ENCODE peak calls at places on chromosomes 12 and 14, in nine cellular contexts. R is testis; Q is CD4-positive, alpha-beta memory T cell; S is adrenal gland; X is adipocyte; K is stomach; I is H7; M is OCI-LY7; V is fibroblast of lung. A is an unnamed sample. For H3K36me3, the result is how much of the 10 kb centered on the place peaks cover.

GRCh38 chr12:32107376-32108267 is 975 bp downstream of the BICD1 start:
- DNase-seq in R (peak), Q (peak), S (peak), X (peak), K (no peak), I (no peak), M (peak), V (peak), A (peak)

GRCh38 chr12:31005944-31006361 is 67.7 kb upstream of the DDX11 start:
- DNase-seq in R (no peak), Q (no peak), S (no peak), X (peak), K (no peak), I (no peak), M (no peak), V (peak), A (peak)

GRCh38 chr14:101364503-101365328 is 196.6 kb upstream of the DIO3 start:
- DNase-seq in R (peak), Q (no peak), S (peak), X (no peak), K (no peak), I (peak), M (no peak), V (no peak), A (peak)

GRCh38 chr14:89702151-89702936 is 252.2 kb downstream of the EFCAB11 start:
- DNase-seq in R (peak), Q (no peak), S (no peak), X (peak), K (no peak), I (no peak), M (no peak), V (peak), A (peak)

GRCh38 chr14:87217023-87217422 is 776.0 kb downstream of the GALC start:
- DNase-seq in R (no peak), Q (no peak), S (no peak), X (no peak), K (no peak), I (no peak), M (no peak), V (no peak), A (no peak)

GRCh38 chr12:28770329-28770728 is 378.7 kb upstream of the FAR2 start:
- DNase-seq in R (no peak), Q (no peak), S (no peak), X (no peak), K (peak), I (no peak), M (no peak), V (no peak), A (no peak)

GRCh38 chr12:42511656-42512055 is 77.9 kb downstream of the PRICKLE1 start:
- DNase-seq in R (no peak), Q (no peak), S (no peak), X (no peak), K (no peak), I (no peak), M (no peak), V (no peak), A (no peak)

GRCh38 chr12:46150735-46151134 is 118.1 kb downstream of the SLC38A1 start:
- DNase-seq in R (no peak), Q (no peak), S (no peak), X (no peak), K (no peak), I (no peak), M (no peak), V (no peak), A (peak)

GRCh38 chr12:39369756-39370155 is 73.2 kb downstream of the KIF21A start:
- DNase-seq in R (no peak), Q (no peak), S (no peak), X (no peak), K (no peak), I (no peak), M (no peak), V (no peak), A (no peak)

GRCh38 chr14:106044949-106045596 is 518.7 kb downstream of the TMEM121 start:
- DNase-seq in R (peak), Q (peak), S (no peak), X (no peak), K (peak), I (no peak), M (no peak), V (no peak), A (peak)

GRCh38 chr14:97177635-97178034 is 380.5 kb downstream of the VRK1 start:
- DNase-seq in R (no peak), Q (no peak), S (no peak), X (no peak), K (no peak), I (no peak), M (no peak), V (no peak), A (no peak)

GRCh38 chr12:46609671-46610070 is 216.1 kb downstream of the SLC38A4 start:
- DNase-seq in R (no peak), Q (no peak), S (no peak), X (no peak), K (no peak), I (no peak), M (no peak), V (no peak), A (no peak)

GRCh38 chr14:91230363-91231035 is 14.0 kb downstream of the GPR68 start:
- DNase-seq in R (no peak), Q (no peak), S (no peak), X (no peak), K (no peak), I (no peak), M (no peak), V (peak), A (peak)

GRCh38 chr12:123139926-123140674 is 10.8 kb downstream of the PITPNM2 start:
- DNase-seq in R (no peak), Q (no peak), S (peak), X (peak), K (no peak), I (no peak), M (no peak), V (peak), A (peak)

GRCh38 chr12:90510948-90511347 is 444.0 kb downstream of the CCER1 start:
- DNase-seq in R (no peak), Q (no peak), S (no peak), X (peak), K (no peak), I (no peak), M (no peak), V (peak), A (no peak)

GRCh38 chr12:120903818-120904773 is at the start of gene SPPL3:
- DNase-seq in R (peak), Q (peak), S (peak), X (peak), K (peak), I (peak), M (peak), V (peak), A (peak)

DNA sequence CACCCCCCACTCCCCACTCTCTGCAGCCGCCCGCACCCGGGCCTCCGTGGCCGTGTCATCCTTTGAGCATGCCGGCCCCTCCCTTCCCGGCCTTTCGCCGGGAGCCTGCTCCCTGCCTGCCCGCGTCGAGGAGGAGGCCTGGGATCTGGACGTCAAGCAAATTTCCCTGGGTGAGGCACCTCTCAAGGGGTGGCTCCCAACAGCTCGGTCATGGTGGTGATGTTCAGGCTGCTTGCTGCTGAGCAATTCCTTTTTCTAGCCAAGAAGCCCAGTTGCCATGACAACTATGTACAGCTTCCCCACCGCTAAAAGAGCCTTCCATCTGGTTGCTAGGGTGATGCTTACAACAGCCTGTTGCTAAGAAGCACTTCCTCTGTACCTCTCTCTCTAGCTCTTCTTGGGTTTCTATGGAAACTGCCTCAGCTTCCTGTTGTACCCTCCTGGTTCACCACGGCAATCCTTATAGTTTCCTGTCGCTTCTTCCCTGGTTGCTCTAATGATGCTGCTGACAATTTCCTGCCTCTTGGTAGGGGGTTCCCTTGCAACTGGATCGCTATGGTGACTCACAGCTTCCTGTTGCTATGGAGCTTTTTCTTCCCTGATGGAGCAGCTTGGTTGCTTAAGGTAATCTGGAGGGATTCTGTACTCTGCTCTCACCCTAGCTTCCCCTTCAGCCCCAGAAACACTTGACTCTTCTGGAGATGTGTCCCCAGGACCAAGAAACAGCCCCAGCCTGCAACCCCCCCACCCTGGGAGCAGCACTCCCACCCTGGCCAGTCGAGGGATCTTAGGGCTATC is 11.0 kb downstream of the ZNF219 start:
- DNase-seq in R (no peak), Q (peak), S (no peak), X (peak), K (no peak), I (peak), M (peak), V (peak), A (no peak)
- H3K36me3 ChIP-seq in R (under half), Q (under half), S (under half), X (half or more), K (half or more), I (under half), M (under half), V (under half), A (under half)

GRCh38 chr12:56172839-56173238 is 14.7 kb downstream of the MYL6 start:
- DNase-seq in R (no peak), Q (no peak), S (no peak), X (no peak), K (no peak), I (no peak), M (no peak), V (no peak), A (no peak)
- H3K36me3 ChIP-seq in R (under half), Q (half or more), S (under half), X (half or more), K (half or more), I (half or more), M (half or more), V (under half), A (half or more)

GRCh38 chr14:77303417-77304156 is 17.1 kb downstream of the POMT2 start:
- DNase-seq in R (no peak), Q (no peak), S (peak), X (peak), K (no peak), I (no peak), M (no peak), V (peak), A (peak)
- H3K36me3 ChIP-seq in R (under half), Q (under half), S (under half), X (under half), K (under half), I (under half), M (under half), V (under half), A (under half)

DNA sequence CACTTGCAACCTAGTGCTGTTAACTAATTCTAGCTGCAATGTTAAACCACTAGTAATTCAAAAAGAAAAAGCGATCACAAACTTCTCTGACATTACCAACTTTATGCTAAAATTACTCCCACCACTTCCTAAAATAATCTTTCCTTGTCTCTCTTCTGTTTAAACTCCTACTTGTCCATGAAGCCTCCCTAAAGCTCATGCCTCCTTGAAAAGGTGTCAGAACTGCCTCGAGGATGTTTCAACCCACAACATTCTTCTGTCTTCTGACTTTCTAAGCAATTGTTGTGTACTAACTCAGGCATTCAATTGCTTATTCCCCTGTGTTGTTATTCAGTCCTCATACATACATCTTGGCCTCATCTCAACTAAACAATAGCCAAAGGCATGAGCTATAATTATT is 5.9 kb downstream of the GNPTAB start:
- DNase-seq in R (no peak), Q (no peak), S (no peak), X (no peak), K (no peak), I (no peak), M (no peak), V (no peak), A (no peak)
- H3K36me3 ChIP-seq in R (under half), Q (under half), S (under half), X (under half), K (under half), I (under half), M (under half), V (under half), A (under half)

GRCh38 chr14:22910916-22911315 is 8.0 kb downstream of the RBM23 start:
- DNase-seq in R (no peak), Q (no peak), S (no peak), X (no peak), K (no peak), I (no peak), M (no peak), V (no peak), A (no peak)
- H3K36me3 ChIP-seq in R (under half), Q (under half), S (under half), X (under half), K (half or more), I (under half), M (half or more), V (under half), A (half or more)